ENCODE peak calls at places on chromosomes 13 and 19, in seven cellular contexts. Q, V, Y, L, U, K and O are unnamed samples. For H3K9me2, the result is how much of the 10 kb centered on the place peaks cover.

GRCh38 chr13:110913911-110914292 is 967 bp downstream of the ANKRD10 start:
- DNase-seq in K (no peak), V (peak), U (no peak), L (no peak), Y (peak), Q (no peak), O (no peak)

GRCh38 chr13:97726664-97727235 is 226.7 kb upstream of the IPO5 start:
- DNase-seq in U (no peak), L (no peak), Y (no peak), V (no peak), K (no peak), Q (no peak), O (no peak)

GRCh38 chr19:12793290-12794195 is 2.3 kb downstream of the JUNB start:
- DNase-seq in L (peak), U (peak), Q (peak), K (peak), Y (peak), V (peak), O (peak)

GRCh38 chr13:91369432-91369831 is 21.9 kb downstream of the MIR17HG start:
- DNase-seq in Q (no peak), U (no peak), K (no peak), Y (no peak), L (peak), V (no peak), O (no peak)

GRCh38 chr13:48185018-48185417 is 48.0 kb upstream of the ITM2B start:
- DNase-seq in U (no peak), Q (no peak), Y (no peak), V (no peak), K (no peak), L (no peak), O (no peak)

GRCh38 chr13:107650081-107650701 is 565.1 kb downstream of the LIG4 start:
- DNase-seq in Q (peak), U (no peak), V (peak), L (peak), K (peak), Y (peak), O (peak)

GRCh38 chr13:73274147-73274546 is 215.3 kb downstream of the KLF5 start:
- DNase-seq in Q (no peak), L (no peak), U (no peak), V (no peak), K (no peak), Y (no peak), O (no peak)

GRCh38 chr13:51931606-51932005 is 69.8 kb downstream of the CCDC70 start:
- DNase-seq in Q (no peak), U (no peak), K (no peak), L (no peak), V (no peak), Y (no peak), O (no peak)

GRCh38 chr13:102117175-102117830 is 284.5 kb downstream of the FGF14 start:
- DNase-seq in K (no peak), U (no peak), Y (no peak), Q (no peak), V (no peak), L (no peak), O (no peak)

GRCh38 chr19:7470540-7471305 is 18.1 kb downstream of the PEX11G start:
- DNase-seq in K (no peak), L (no peak), Y (no peak), V (no peak), Q (no peak), U (no peak), O (no peak)

GRCh38 chr13:58300224-58300623 is 668.7 kb downstream of the PCDH17 start:
- DNase-seq in V (no peak), U (no peak), L (no peak), Y (no peak), Q (no peak), K (no peak), O (no peak)

GRCh38 chr13:96003304-96003703 is 49.9 kb downstream of the UGGT2 start:
- DNase-seq in L (peak), Y (no peak), Q (peak), K (no peak), V (peak), U (peak), O (peak)

GRCh38 chr13:63396746-63397145 is 1981.1 kb upstream of the PCDH20 start:
- DNase-seq in U (no peak), L (no peak), Q (no peak), Y (no peak), K (no peak), V (no peak), O (no peak)

GRCh38 chr13:41767801-41768200 is 193.1 kb downstream of the VWA8 start:
- DNase-seq in V (no peak), Y (no peak), K (no peak), Q (no peak), L (peak), U (no peak), O (no peak)

GRCh38 chr19:50516456-50516855 is 2.7 kb upstream of the ASPDH start:
- DNase-seq in Y (no peak), U (no peak), V (peak), L (no peak), Q (no peak), K (no peak), O (no peak)

GRCh38 chr13:100454876-100455275 is 133.7 kb downstream of the GGACT start:
- DNase-seq in Q (peak), Y (no peak), V (no peak), L (peak), K (no peak), U (peak), O (no peak)

GRCh38 chr19:51676566-51677083 is 16.5 kb upstream of the SPACA6 start:
- DNase-seq in L (no peak), U (no peak), Q (no peak), Y (no peak), K (no peak), V (no peak), O (no peak)

GRCh38 chr13:43229506-43229905 is 206.1 kb downstream of the DNAJC15 start:
- DNase-seq in U (no peak), V (no peak), L (peak), K (no peak), Q (no peak), Y (no peak), O (no peak)

GRCh38 chr13:21012211-21012610 is 49.2 kb downstream of the LATS2 start:
- DNase-seq in L (no peak), Q (no peak), Y (no peak), U (no peak), K (no peak), V (no peak), O (no peak)

GRCh38 chr19:49489601-49490167 is 2.3 kb downstream of the RPL13A start:
- DNase-seq in Q (no peak), Y (peak), K (no peak), U (no peak), V (no peak), L (no peak), O (no peak)

GRCh38 chr19:45607071-45608029 is 5.3 kb upstream of the GPR4 start:
- DNase-seq in K (no peak), Q (no peak), L (peak), Y (peak), U (peak), V (peak), O (peak)

GRCh38 chr19:19403373-19403901 is 2.0 kb upstream of the GATAD2A start:
- DNase-seq in V (no peak), L (peak), K (no peak), Q (no peak), Y (no peak), U (peak), O (no peak)

GRCh38 chr13:89726690-89727435 is 1620.6 kb upstream of the MIR17HG start:
- DNase-seq in Y (no peak), K (no peak), U (no peak), L (peak), Q (no peak), V (no peak), O (no peak)

GRCh38 chr19:46728208-46728607 is 11.3 kb upstream of the PRKD2 start:
- DNase-seq in V (no peak), Q (no peak), U (no peak), Y (no peak), K (no peak), L (no peak), O (no peak)

GRCh38 chr19:16470911-16471811 is 609 bp downstream of the EPS15L1 start:
- DNase-seq in Y (peak), K (peak), L (peak), Q (no peak), V (peak), U (peak), O (peak)

GRCh38 chr13:111518161-111518791 is 197.8 kb downstream of the TEX29 start:
- DNase-seq in L (no peak), Y (peak), K (no peak), Q (no peak), V (peak), U (no peak), O (no peak)

GRCh38 chr13:71864094-71864980 is 2.7 kb downstream of the DACH1 start:
- DNase-seq in Y (no peak), K (no peak), V (peak), Q (no peak), U (no peak), L (no peak), O (peak)

GRCh38 chr19:45575216-45575615 is 9.4 kb downstream of the OPA3 start:
- DNase-seq in L (no peak), V (no peak), Y (no peak), K (peak), Q (no peak), U (no peak), O (no peak)

GRCh38 chr13:43720780-43721397 is 65.9 kb downstream of the ENOX1 start:
- DNase-seq in K (no peak), U (peak), V (no peak), Y (no peak), L (peak), Q (no peak), O (no peak)

GRCh38 chr13:43848250-43848649 is 31.3 kb downstream of the CCDC122 start:
- DNase-seq in Y (no peak), V (no peak), U (peak), K (no peak), L (peak), Q (no peak), O (no peak)

GRCh38 chr13:73922728-73923393 is 211.3 kb downstream of the KLF12 start:
- DNase-seq in Q (no peak), L (peak), K (no peak), Y (no peak), U (no peak), V (no peak), O (no peak)

GRCh38 chr19:6728346-6728745 is 7.9 kb upstream of the C3 start:
- DNase-seq in U (no peak), Y (peak), Q (no peak), K (no peak), V (no peak), L (no peak), O (no peak)

GRCh38 chr13:111227405-111227804 is 93.0 kb upstream of the TEX29 start:
- DNase-seq in K (no peak), V (no peak), Q (no peak), L (no peak), Y (no peak), U (no peak), O (no peak)

DNA sequence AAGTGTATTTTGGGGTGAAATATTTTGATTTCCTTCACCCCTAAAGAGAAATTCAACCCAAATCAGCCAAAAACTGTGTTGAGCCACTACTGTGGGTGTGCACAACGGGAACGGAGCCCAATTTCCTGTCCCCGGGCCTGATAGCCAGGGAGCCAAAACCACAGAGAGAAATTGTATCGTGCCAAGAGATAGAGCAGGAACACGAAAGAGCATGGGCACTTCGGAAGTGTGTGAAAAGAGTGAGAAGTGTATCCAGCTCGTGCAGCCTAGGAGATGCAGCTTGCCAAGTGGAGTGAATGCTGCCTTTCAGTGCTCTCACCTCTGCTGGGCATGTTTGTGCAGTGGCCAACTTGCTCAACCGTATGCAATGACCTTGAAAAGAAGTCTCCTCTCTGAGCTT is 19.4 kb upstream of the PLEKHF1 start:
- DNase-seq in K (no peak), L (peak), Q (no peak), Y (no peak), U (no peak), V (no peak), O (no peak)
- H3K9me2 ChIP-seq in K (under half), L (under half), Q (under half), Y (under half), U (under half), V (under half), O (under half)

GRCh38 chr13:86085890-86086289 is 286.7 kb upstream of the SLITRK6 start:
- DNase-seq in U (no peak), V (no peak), K (no peak), Q (no peak), L (peak), Y (no peak), O (no peak)
- TF ChIP-seq CTCF in U (peak), V (no peak), K (no peak), Q (no peak), L (peak), Y (peak), O (peak)

DNA sequence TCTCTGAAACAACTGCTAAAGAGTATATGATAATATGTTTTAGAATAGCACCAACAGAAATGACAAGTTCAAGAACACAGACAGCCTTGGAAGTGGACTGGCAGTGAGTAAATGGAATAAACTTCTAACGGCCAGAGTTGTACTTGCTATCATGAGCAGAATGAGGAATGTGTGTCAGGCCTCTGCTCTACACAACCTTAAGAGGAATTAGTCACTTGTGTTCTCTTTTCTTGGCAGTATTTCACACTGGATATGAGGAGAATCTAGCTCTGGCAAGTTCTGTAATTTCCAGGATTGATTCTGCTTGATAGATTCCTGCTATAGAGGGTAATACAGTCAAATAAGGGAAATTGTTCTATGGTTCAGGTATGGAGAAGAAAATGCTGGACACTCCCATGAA is 757.3 kb downstream of the EFNB2 start:
- DNase-seq in Q (no peak), U (no peak), V (no peak), Y (no peak), L (no peak), K (no peak), O (peak)
- H3K9me2 ChIP-seq in Q (under half), U (under half), V (under half), Y (under half), L (under half), K (under half), O (under half)

DNA sequence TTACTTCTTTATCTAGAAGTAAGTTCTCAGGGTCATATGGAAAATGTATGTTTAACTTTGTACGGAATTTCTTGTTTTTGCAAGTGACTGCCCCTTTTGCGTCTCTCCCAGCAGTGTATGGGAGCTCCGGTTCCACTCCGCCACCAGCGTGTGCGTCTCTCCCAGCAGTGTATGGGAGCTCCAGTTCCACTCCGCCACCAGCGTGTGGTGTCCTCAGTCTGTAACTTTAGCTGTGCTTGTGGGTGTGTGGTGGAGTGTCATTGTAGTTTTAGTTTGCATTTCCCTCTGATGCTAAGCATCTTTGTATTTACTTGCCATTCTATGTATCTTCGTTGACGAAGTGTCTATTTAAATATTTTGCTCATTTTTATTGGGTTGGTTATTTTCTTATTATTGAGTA is 2.4 kb downstream of the CUL4A start:
- DNase-seq in U (peak), Y (peak), K (no peak), Q (no peak), L (peak), V (peak), O (no peak)
- TF ChIP-seq CTCF in U (no peak), Y (peak), K (peak), Q (peak), L (peak), V (peak), O (no peak)

GRCh38 chr19:14997981-14998380 is 18.3 kb upstream of the SLC1A6 start:
- DNase-seq in V (no peak), L (no peak), U (peak), K (no peak), Q (no peak), Y (no peak), O (no peak)
- H3K9me2 ChIP-seq in V (under half), L (under half), U (under half), K (under half), Q (under half), Y (under half), O (under half)

GRCh38 chr13:47126432-47126831 is 229.6 kb upstream of the HTR2A start:
- DNase-seq in U (no peak), Q (no peak), Y (no peak), L (no peak), V (no peak), K (no peak), O (no peak)
- TF ChIP-seq CTCF in U (no peak), Q (no peak), Y (no peak), L (peak), V (no peak), K (no peak), O (peak)

GRCh38 chr19:32653626-32653968 is 21.4 kb downstream of the ANKRD27 start:
- DNase-seq in V (no peak), Y (no peak), K (no peak), Q (no peak), U (no peak), L (no peak), O (no peak)

GRCh38 chr19:32658075-32658474 is 16.9 kb downstream of the ANKRD27 start:
- DNase-seq in K (no peak), V (no peak), L (no peak), U (no peak), Y (no peak), Q (no peak), O (no peak)

GRCh38 chr19:32661318-32661717 is 13.7 kb downstream of the ANKRD27 start:
- DNase-seq in Y (no peak), K (no peak), L (no peak), V (no peak), U (no peak), Q (no peak), O (no peak)

GRCh38 chr19:32662186-32662585 is 12.8 kb downstream of the ANKRD27 start:
- DNase-seq in V (no peak), U (no peak), Y (peak), Q (no peak), L (no peak), K (no peak), O (no peak)

GRCh38 chr19:32658527-32658926 is 16.5 kb downstream of the ANKRD27 start:
- DNase-seq in L (no peak), U (no peak), K (no peak), Q (no peak), V (no peak), Y (no peak), O (no peak)
- H3K9me2 ChIP-seq in L (under half), U (under half), K (under half), Q (under half), V (under half), Y (under half), O (under half)

DNA sequence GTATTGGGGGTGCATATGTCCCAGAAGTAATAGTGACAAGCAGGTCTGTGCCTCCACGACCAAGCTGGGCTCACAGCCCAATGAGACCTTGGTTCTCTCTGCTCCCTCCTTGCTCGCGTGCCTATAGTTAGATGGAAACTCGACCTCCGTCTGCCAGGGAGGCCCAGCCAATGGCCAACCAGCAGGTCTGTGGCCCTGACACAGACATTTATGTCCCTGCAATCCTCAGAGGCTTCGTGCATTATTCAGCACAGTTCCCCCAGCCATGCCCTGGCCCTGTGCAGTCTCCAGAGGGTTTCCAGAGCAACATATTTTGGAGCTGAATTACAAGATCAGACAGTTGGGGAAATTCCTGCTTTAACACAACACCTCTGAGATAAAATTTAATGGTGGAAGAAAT is 105.1 kb downstream of the UQCRFS1 start:
- DNase-seq in Y (no peak), U (no peak), Q (no peak), V (no peak), K (no peak), L (no peak), O (no peak)
- TF ChIP-seq CTCF in Y (no peak), U (no peak), Q (no peak), V (no peak), K (no peak), L (no peak), O (no peak)

GRCh38 chr19:5200844-5201243 is 139.8 kb downstream of the PTPRS start:
- DNase-seq in Q (no peak), K (no peak), V (no peak), U (no peak), L (peak), Y (no peak), O (no peak)
- H3K9me2 ChIP-seq in Q (under half), K (under half), V (under half), U (under half), L (under half), Y (under half), O (under half)

DNA sequence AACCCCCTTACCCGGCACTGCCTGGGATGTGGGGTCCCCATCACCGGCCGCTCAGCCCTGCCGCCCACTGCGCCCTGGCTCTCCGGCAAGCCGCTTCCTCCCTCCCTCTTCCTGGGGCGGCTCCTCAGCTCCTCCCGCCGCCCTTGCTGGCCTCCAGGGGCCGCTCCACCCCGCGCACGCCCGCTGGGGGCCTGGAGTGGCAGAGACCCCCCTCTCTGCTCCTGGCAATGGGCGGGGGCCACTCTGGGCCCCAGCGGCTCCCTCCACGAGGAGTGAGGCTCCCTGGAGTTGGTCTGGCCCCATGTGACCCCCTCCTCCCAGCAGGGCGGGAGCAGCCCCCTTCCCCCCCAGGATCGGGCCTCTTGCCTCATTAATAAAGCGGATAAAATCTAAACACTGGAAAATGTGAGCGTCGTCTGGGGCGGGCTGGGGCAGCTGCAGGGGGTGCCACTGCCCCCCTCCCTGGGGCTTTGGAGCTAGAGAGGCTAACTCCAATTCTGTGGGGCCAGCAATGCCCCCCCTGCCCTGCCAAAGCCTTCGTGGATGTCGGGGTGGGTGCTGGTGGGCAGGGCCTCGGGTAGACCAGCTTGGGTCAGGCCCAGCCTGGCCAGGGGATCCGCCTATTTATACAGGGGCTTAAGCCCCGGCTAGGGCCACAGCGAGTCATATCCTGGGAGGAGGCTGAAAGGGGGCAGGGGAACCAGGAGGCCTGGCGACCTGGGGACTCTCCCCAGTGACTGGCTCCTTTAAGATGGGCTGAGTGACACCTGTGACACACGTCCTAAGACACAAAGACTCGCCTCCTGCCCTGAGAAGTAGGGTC is at the start of gene PTGER1:
- DNase-seq in Y (no peak), V (peak), U (peak), K (no peak), Q (peak), L (peak), O (peak)
- TF ChIP-seq CTCF in Y (peak), V (peak), U (peak), K (peak), Q (peak), L (peak), O (peak)